ENCODE peak calls at places on chromosomes 16 and 17, in ten cellular contexts. Z, L, E, A, U, N, X, H, C and P are unnamed samples.

GRCh38 chr16:50767197-50767596 is 25.3 kb downstream of the CYLD start:
- DNase-seq in N (no peak), U (no peak), A (no peak), E (no peak), X (no peak), Z (no peak), C (no peak), H (no peak), L (no peak), P (no peak)

GRCh38 chr17:31722251-31723056 is 136.6 kb downstream of the COPRS start:
- DNase-seq in Z (no peak), X (no peak), H (no peak), N (no peak), C (no peak), E (no peak), A (peak; percentile 97), U (no peak), L (no peak), P (no peak)

GRCh38 chr17:79531696-79532095 is 79.2 kb downstream of the RBFOX3 start:
- DNase-seq in N (no peak), X (no peak), H (no peak), Z (no peak), E (no peak), L (no peak), C (no peak), U (no peak), A (no peak), P (no peak)

GRCh38 chr17:61756561-61756960 is 106.8 kb downstream of the BRIP1 start:
- DNase-seq in L (no peak), Z (no peak), N (no peak), A (no peak), C (no peak), U (no peak), X (no peak), E (no peak), H (no peak), P (no peak)

GRCh38 chr16:88599092-88599733 is 29.0 kb downstream of the ZC3H18 start:
- DNase-seq in C (no peak), H (no peak), X (peak; percentile 83), Z (no peak), A (peak; percentile 17), U (no peak), E (peak; percentile 19), N (no peak), L (no peak), P (no peak)

GRCh38 chr17:77369544-77369971 is 228.8 kb downstream of the SEC14L1 start:
- DNase-seq in N (no peak), Z (no peak), L (no peak), E (no peak), H (no peak), U (no peak), C (no peak), X (no peak), A (no peak), P (no peak)

GRCh38 chr17:3796110-3796821 is 4.7 kb downstream of the ITGAE start:
- DNase-seq in C (no peak), N (no peak), L (peak; percentile 62), X (no peak), H (peak; percentile 45), U (no peak), A (no peak), Z (no peak), E (no peak), P (no peak)

GRCh38 chr16:22001591-22001990 is 675 bp upstream of the PDZD9 start:
- DNase-seq in U (no peak), L (no peak), A (no peak), X (no peak), Z (no peak), E (no peak), C (no peak), N (no peak), H (no peak), P (no peak)

GRCh38 chr17:55414983-55415382 is 6.7 kb downstream of the MMD start:
- DNase-seq in E (no peak), Z (no peak), L (no peak), H (no peak), X (no peak), U (no peak), C (no peak), N (no peak), A (no peak), P (peak; percentile 90)

GRCh38 chr17:36188891-36189306 is 7.7 kb downstream of the CCL3L1 start:
- DNase-seq in N (no peak), A (no peak), Z (no peak), C (no peak), L (no peak), X (no peak), E (peak; percentile 19), U (no peak), H (no peak), P (no peak)